ENCODE peak calls at places on chromosomes 2 and 18, in ten cellular contexts. A, R, Q, I, E, T, H, S, F and Z are unnamed samples.

GRCh38 chr2:217276433-217276832 is 416.6 kb upstream of the TNP1 start:
- DNase-seq in A (no peak), R (no peak), Q (no peak), I (no peak), E (no peak), T (no peak), H (no peak), S (no peak), F (no peak), Z (no peak)

GRCh38 chr18:8771930-8772329 is 66.6 kb downstream of the MTCL1 start:
- DNase-seq in A (no peak), R (no peak), Q (no peak), I (no peak), E (no peak), T (no peak), H (peak; percentile 53), S (no peak), F (peak; percentile 83), Z (no peak)

GRCh38 chr2:46438794-46439193 is 40.6 kb upstream of the TMEM247 start:
- DNase-seq in A (no peak), R (no peak), Q (no peak), I (no peak), E (no peak), T (no peak), H (no peak), S (no peak), F (no peak), Z (no peak)

GRCh38 chr18:41532344-41533086 is 422.5 kb upstream of the PIK3C3 start:
- DNase-seq in A (no peak), R (no peak), Q (peak; percentile 2), I (no peak), E (no peak), T (no peak), H (no peak), S (no peak), F (no peak), Z (no peak)

GRCh38 chr18:36572135-36572856 is 256.5 kb downstream of the TPGS2 start:
- DNase-seq in A (peak; percentile 66), R (no peak), Q (peak; percentile 37), I (peak; percentile 28), E (no peak), T (no peak), H (peak; percentile 60), S (peak; percentile 70), F (no peak), Z (peak; percentile 11)

GRCh38 chr2:95799490-95799889 is 192.1 kb downstream of the ANKRD36C start:
- DNase-seq in A (no peak), R (no peak), Q (no peak), I (no peak), E (no peak), T (no peak), H (no peak), S (no peak), F (no peak), Z (no peak)

GRCh38 chr2:172986040-172986439 is 89.6 kb upstream of the MAP3K20 start:
- DNase-seq in A (no peak), R (no peak), Q (no peak), I (no peak), E (no peak), T (no peak), H (no peak), S (no peak), F (no peak), Z (no peak)

GRCh38 chr2:8254791-8255447 is 426.9 kb upstream of the ID2 start:
- DNase-seq in A (no peak), R (no peak), Q (no peak), I (no peak), E (no peak), T (no peak), H (no peak), S (no peak), F (no peak), Z (no peak)

GRCh38 chr2:238228700-238229099 is 11.1 kb downstream of the HES6 start:
- DNase-seq in A (no peak), R (no peak), Q (no peak), I (no peak), E (no peak), T (no peak), H (no peak), S (no peak), F (no peak), Z (no peak)

GRCh38 chr2:214830794-214831346 is 21.4 kb upstream of the BARD1 start:
- DNase-seq in A (no peak), R (no peak), Q (no peak), I (peak; percentile 26), E (no peak), T (no peak), H (no peak), S (peak; percentile 17), F (no peak), Z (no peak)

GRCh38 chr2:11710210-11710609 is 36.2 kb upstream of the LPIN1 start:
- DNase-seq in A (no peak), R (no peak), Q (peak; percentile 7), I (peak; percentile 48), E (no peak), T (peak; percentile 63), H (no peak), S (peak; percentile 82), F (no peak), Z (peak; percentile 99)

GRCh38 chr2:172436889-172437288 is 9.5 kb downstream of the ITGA6 start:
- DNase-seq in A (no peak), R (no peak), Q (no peak), I (no peak), E (no peak), T (no peak), H (no peak), S (no peak), F (no peak), Z (no peak)

GRCh38 chr2:156253765-156254164 is 78.8 kb downstream of the NR4A2 start:
- DNase-seq in A (no peak), R (no peak), Q (no peak), I (no peak), E (no peak), T (no peak), H (no peak), S (no peak), F (no peak), Z (no peak)

GRCh38 chr18:57078614-57079013 is 68.3 kb upstream of the BOD1L2 start:
- DNase-seq in A (no peak), R (no peak), Q (no peak), I (no peak), E (no peak), T (no peak), H (no peak), S (no peak), F (no peak), Z (no peak)

GRCh38 chr2:104790100-104790811 is 63.7 kb upstream of the POU3F3 start:
- DNase-seq in A (no peak), R (no peak), Q (no peak), I (no peak), E (no peak), T (no peak), H (no peak), S (no peak), F (no peak), Z (no peak)

GRCh38 chr2:39216495-39217191 is 27.1 kb downstream of the CDKL4 start:
- DNase-seq in A (no peak), R (peak; percentile 65), Q (no peak), I (no peak), E (peak; percentile 25), T (no peak), H (no peak), S (no peak), F (no peak), Z (no peak)

GRCh38 chr18:39841133-39842041 is 2113.6 kb upstream of the PIK3C3 start:
- DNase-seq in A (peak; percentile 77), R (no peak), Q (no peak), I (peak; percentile 62), E (no peak), T (peak; percentile 27), H (no peak), S (peak; percentile 75), F (peak; percentile 66), Z (peak; percentile 76)

GRCh38 chr2:206202446-206202845 is 42.8 kb downstream of the EEF1B2 start:
- DNase-seq in A (no peak), R (no peak), Q (no peak), I (no peak), E (no peak), T (no peak), H (no peak), S (no peak), F (no peak), Z (no peak)

GRCh38 chr2:179338681-179339080 is 74.0 kb upstream of the SESTD1 start:
- DNase-seq in A (no peak), R (no peak), Q (no peak), I (no peak), E (no peak), T (no peak), H (no peak), S (peak; percentile 69), F (no peak), Z (no peak)

GRCh38 chr2:158931577-158931976 is 36.9 kb upstream of the TANC1 start:
- DNase-seq in A (no peak), R (no peak), Q (peak; percentile 33), I (no peak), E (no peak), T (peak; percentile 41), H (no peak), S (peak; percentile 59), F (no peak), Z (peak; percentile 14)

GRCh38 chr18:12366379-12366778 is 10.6 kb downstream of the AFG3L2 start:
- DNase-seq in A (no peak), R (no peak), Q (no peak), I (no peak), E (no peak), T (no peak), H (no peak), S (no peak), F (no peak), Z (no peak)

GRCh38 chr2:11071207-11071606 is 84.1 kb upstream of the SLC66A3 start:
- DNase-seq in A (no peak), R (no peak), Q (no peak), I (no peak), E (no peak), T (no peak), H (peak; percentile 45), S (no peak), F (no peak), Z (no peak)

GRCh38 chr2:63374341-63374740 is 213.9 kb downstream of the WDPCP start:
- DNase-seq in A (no peak), R (no peak), Q (no peak), I (no peak), E (no peak), T (no peak), H (no peak), S (no peak), F (no peak), Z (no peak)

GRCh38 chr2:86064006-86064405 is 41.7 kb downstream of the POLR1A start:
- DNase-seq in A (no peak), R (no peak), Q (no peak), I (no peak), E (no peak), T (no peak), H (no peak), S (peak; percentile 49), F (no peak), Z (no peak)

GRCh38 chr2:85843543-85843942 is 45.2 kb downstream of the ST3GAL5 start:
- DNase-seq in A (no peak), R (no peak), Q (no peak), I (peak; percentile 52), E (no peak), T (no peak), H (no peak), S (no peak), F (no peak), Z (no peak)

GRCh38 chr2:26605195-26605968 is 35.8 kb downstream of the CIB4 start:
- DNase-seq in A (peak; percentile 38), R (no peak), Q (peak; percentile 4), I (peak; percentile 78), E (no peak), T (no peak), H (peak; percentile 68), S (peak; percentile 79), F (no peak), Z (peak; percentile 16)

GRCh38 chr2:64404743-64405142 is 49.2 kb upstream of the LGALSL start:
- DNase-seq in A (no peak), R (no peak), Q (no peak), I (no peak), E (no peak), T (no peak), H (peak; percentile 80), S (no peak), F (no peak), Z (peak; percentile 14)

GRCh38 chr18:67081866-67082265 is 434.7 kb downstream of the DSEL start:
- DNase-seq in A (no peak), R (no peak), Q (no peak), I (no peak), E (no peak), T (no peak), H (no peak), S (no peak), F (no peak), Z (no peak)